ENCODE peak calls at places on chromosomes 3 and 15, in six cellular contexts. One of them, this sample, is unnamed.

GRCh38 chr3:119883461-119884160 is 101.7 kb downstream of the NR1I2 start:
- DNase-seq in HepG2: no peak
- DNase-seq in GM12891: no peak
- DNase-seq in GM12878: no peak
- DNase-seq in H1: no peak
- DNase-seq in K562: no peak
- DNase-seq in this sample: no peak

GRCh38 chr3:50575372-50575771 is 6.0 kb downstream of the HEMK1 start:
- DNase-seq in K562: no peak
- DNase-seq in GM12891: no peak
- DNase-seq in H1: no peak
- DNase-seq in HepG2: no peak
- DNase-seq in GM12878: no peak
- DNase-seq in this sample: no peak

GRCh38 chr3:141643391-141643790 is 94.7 kb upstream of the RNF7 start:
- DNase-seq in HepG2: no peak
- DNase-seq in GM12891: no peak
- DNase-seq in K562: no peak
- DNase-seq in GM12878: no peak
- DNase-seq in H1: no peak
- DNase-seq in this sample: no peak

GRCh38 chr15:35630570-35630969 is 84.6 kb upstream of the DPH6 start:
- DNase-seq in GM12878: no peak
- DNase-seq in K562: no peak
- DNase-seq in GM12891: no peak
- DNase-seq in HepG2: peak; percentile 1
- DNase-seq in H1: no peak
- DNase-seq in this sample: no peak

GRCh38 chr3:174242311-174243041 is 616.7 kb upstream of the NAALADL2 start:
- DNase-seq in K562: no peak
- DNase-seq in GM12878: no peak
- DNase-seq in H1: no peak
- DNase-seq in GM12891: no peak
- DNase-seq in HepG2: no peak
- DNase-seq in this sample: no peak

GRCh38 chr3:134030382-134030753 is 643 bp upstream of the SLCO2A1 start:
- DNase-seq in H1: no peak
- DNase-seq in K562: no peak
- DNase-seq in GM12878: no peak
- DNase-seq in HepG2: peak; percentile 63
- DNase-seq in GM12891: no peak
- DNase-seq in this sample: no peak

GRCh38 chr3:102529452-102529851 is 94.6 kb downstream of the ZPLD1 start:
- DNase-seq in K562: no peak
- DNase-seq in GM12878: no peak
- DNase-seq in H1: peak; percentile 7
- DNase-seq in HepG2: no peak
- DNase-seq in GM12891: no peak
- DNase-seq in this sample: no peak

GRCh38 chr3:49351521-49352011 is 6.6 kb downstream of the GPX1 start:
- DNase-seq in HepG2: no peak
- DNase-seq in K562: no peak
- DNase-seq in GM12891: no peak
- DNase-seq in H1: no peak
- DNase-seq in GM12878: no peak
- DNase-seq in this sample: no peak

GRCh38 chr15:42705336-42705735 is 31.6 kb downstream of the CDAN1 start:
- DNase-seq in GM12891: no peak
- DNase-seq in K562: no peak
- DNase-seq in GM12878: no peak
- DNase-seq in HepG2: no peak
- DNase-seq in H1: no peak
- DNase-seq in this sample: no peak

GRCh38 chr15:76289582-76289981 is 21.7 kb downstream of the ETFA start:
- DNase-seq in H1: no peak
- DNase-seq in K562: no peak
- DNase-seq in HepG2: no peak
- DNase-seq in GM12891: no peak
- DNase-seq in GM12878: no peak
- DNase-seq in this sample: no peak

GRCh38 chr15:42879390-42879912 is 41.1 kb downstream of the TTBK2 start:
- DNase-seq in HepG2: no peak
- DNase-seq in GM12878: no peak
- DNase-seq in GM12891: no peak
- DNase-seq in H1: no peak
- DNase-seq in K562: no peak
- DNase-seq in this sample: no peak

GRCh38 chr3:72698154-72698917 is 149.9 kb downstream of the SHQ1 start:
- DNase-seq in K562: no peak
- DNase-seq in HepG2: no peak
- DNase-seq in GM12878: no peak
- DNase-seq in GM12891: no peak
- DNase-seq in H1: peak; percentile 21
- DNase-seq in this sample: no peak

GRCh38 chr3:157529751-157530150 is 26.5 kb upstream of the VEPH1 start:
- DNase-seq in K562: no peak
- DNase-seq in H1: no peak
- DNase-seq in GM12878: no peak
- DNase-seq in GM12891: no peak
- DNase-seq in HepG2: no peak
- DNase-seq in this sample: no peak

GRCh38 chr15:95715919-95716318 is 614.6 kb upstream of the NR2F2 start:
- DNase-seq in HepG2: no peak
- DNase-seq in H1: no peak
- DNase-seq in GM12878: no peak
- DNase-seq in GM12891: no peak
- DNase-seq in K562: no peak
- DNase-seq in this sample: no peak

GRCh38 chr3:123745184-123745855 is 138.8 kb downstream of the MYLK start:
- DNase-seq in GM12878: no peak
- DNase-seq in H1: no peak
- DNase-seq in HepG2: peak; percentile 44
- DNase-seq in K562: no peak
- DNase-seq in GM12891: no peak
- DNase-seq in this sample: no peak

GRCh38 chr15:51076898-51077564 is 17.7 kb downstream of the TNFAIP8L3 start:
- DNase-seq in HepG2: no peak
- DNase-seq in K562: no peak
- DNase-seq in GM12891: no peak
- DNase-seq in H1: no peak
- DNase-seq in GM12878: peak; percentile 40
- DNase-seq in this sample: no peak

GRCh38 chr3:30597131-30597768 is 9.2 kb upstream of the TGFBR2 start:
- DNase-seq in GM12878: no peak
- DNase-seq in GM12891: no peak
- DNase-seq in H1: no peak
- DNase-seq in HepG2: peak; percentile 99
- DNase-seq in K562: no peak
- DNase-seq in this sample: no peak

GRCh38 chr3:114179575-114179974 is 723 bp upstream of the DRD3 start:
- DNase-seq in H1: no peak
- DNase-seq in GM12891: no peak
- DNase-seq in GM12878: no peak
- DNase-seq in K562: no peak
- DNase-seq in HepG2: peak; percentile 18
- DNase-seq in this sample: no peak

GRCh38 chr3:177905173-177905894 is 630.9 kb upstream of the KCNMB2 start:
- DNase-seq in K562: no peak
- DNase-seq in H1: no peak
- DNase-seq in GM12891: no peak
- DNase-seq in HepG2: no peak
- DNase-seq in GM12878: no peak
- DNase-seq in this sample: no peak

GRCh38 chr3:146326875-146327543 is 76.1 kb upstream of the PLSCR4 start:
- DNase-seq in GM12878: no peak
- DNase-seq in K562: no peak
- DNase-seq in H1: no peak
- DNase-seq in GM12891: no peak
- DNase-seq in HepG2: peak; percentile 46
- DNase-seq in this sample: no peak

GRCh38 chr3:195001961-195002861 is 268.7 kb downstream of the XXYLT1 start:
- DNase-seq in GM12878: peak; percentile 4
- DNase-seq in GM12891: peak; percentile 63
- DNase-seq in H1: peak; percentile 38
- DNase-seq in K562: peak; percentile 72
- DNase-seq in HepG2: peak; percentile 65
- DNase-seq in this sample: peak; percentile 40
- TF ChIP-seq POLR2AphosphoS5 in GM12878: no peak
- TF ChIP-seq POLR2AphosphoS5 in GM12891: no peak
- TF ChIP-seq POLR2AphosphoS5 in H1: no peak
- TF ChIP-seq POLR2AphosphoS5 in K562: peak; percentile 18
- TF ChIP-seq POLR2AphosphoS5 in HepG2: no peak
- TF ChIP-seq POLR2AphosphoS5 in this sample: no peak

DNA sequence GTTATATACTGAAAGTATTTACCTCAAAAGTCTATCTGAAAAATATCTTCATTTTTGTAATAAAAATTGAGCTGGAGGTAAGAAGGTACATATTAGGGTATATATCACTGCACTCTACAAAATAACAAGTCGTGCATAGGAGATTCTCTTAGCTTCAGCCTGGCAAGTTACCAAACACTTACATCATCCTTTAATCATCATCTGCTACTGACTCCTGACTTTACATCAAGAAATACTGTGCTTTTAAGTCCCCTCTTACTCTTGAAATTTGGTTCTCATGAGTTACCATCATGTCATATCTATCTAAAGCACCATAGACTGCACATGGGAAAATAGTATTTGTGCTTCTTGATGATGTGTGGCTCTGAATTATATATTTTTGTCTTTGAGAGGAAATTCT is 50.8 kb downstream of the LYSMD4 start:
- DNase-seq in GM12891: no peak
- DNase-seq in H1: no peak
- DNase-seq in K562: no peak
- DNase-seq in GM12878: no peak
- DNase-seq in HepG2: no peak
- DNase-seq in this sample: no peak
- TF ChIP-seq TAF1 in GM12891: no peak
- TF ChIP-seq TAF1 in H1: no peak
- TF ChIP-seq TAF1 in K562: no peak
- TF ChIP-seq TAF1 in GM12878: no peak
- TF ChIP-seq TAF1 in HepG2: no peak
- TF ChIP-seq TAF1 in this sample: no peak

GRCh38 chr15:82046668-82047492 is 1.1 kb upstream of the MEX3B start:
- DNase-seq in GM12891: peak; percentile 96
- DNase-seq in H1: peak; percentile 87
- DNase-seq in HepG2: peak; percentile 73
- DNase-seq in GM12878: no peak
- DNase-seq in K562: peak; percentile 98
- DNase-seq in this sample: peak; percentile 93
- TF ChIP-seq POLR2A in GM12891: no peak
- TF ChIP-seq POLR2A in H1: no peak
- TF ChIP-seq POLR2A in HepG2: no peak
- TF ChIP-seq POLR2A in GM12878: no peak
- TF ChIP-seq POLR2A in K562: peak; percentile 75
- TF ChIP-seq POLR2A in this sample: no peak

DNA sequence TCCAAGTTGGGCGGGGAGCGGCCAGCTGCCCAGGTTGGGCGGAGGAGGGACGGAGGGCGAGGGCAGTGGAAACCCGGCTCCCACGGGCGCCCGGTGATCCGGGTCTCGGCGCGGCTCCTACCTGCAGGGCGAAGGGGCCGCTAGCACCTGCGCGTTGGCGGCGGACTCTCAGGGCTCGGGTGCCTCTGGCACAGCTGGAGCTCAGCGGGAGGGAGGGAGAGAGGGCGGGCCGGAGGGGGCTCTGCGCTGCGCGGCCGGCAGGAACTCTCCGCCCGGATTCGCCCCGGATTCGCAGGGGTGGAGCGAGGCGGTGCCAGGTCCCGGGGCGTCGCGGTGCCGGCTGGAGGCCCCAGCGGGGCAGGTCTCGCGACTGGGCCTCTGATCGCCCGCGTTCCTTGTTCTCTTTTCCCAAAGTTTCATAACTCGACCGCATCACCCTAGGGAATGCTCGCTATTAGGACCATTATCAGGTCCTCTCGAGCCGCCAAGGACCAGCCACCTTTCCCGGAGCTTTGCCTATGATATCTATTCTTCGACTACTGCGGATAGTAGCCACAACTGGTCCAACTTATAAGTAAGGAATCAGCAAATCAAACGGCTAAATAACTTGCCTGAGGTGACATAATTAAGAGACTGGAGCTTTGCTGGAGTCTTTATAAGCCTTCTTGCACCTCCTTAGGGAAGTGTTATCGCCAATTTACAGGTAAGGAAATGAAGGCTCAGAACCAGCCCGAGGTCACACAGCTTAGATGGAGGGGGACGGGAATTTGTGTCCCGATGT is at the start of gene PLD1:
- DNase-seq in HepG2: peak; percentile 77
- DNase-seq in GM12891: peak; percentile 41
- DNase-seq in GM12878: no peak
- DNase-seq in H1: no peak
- DNase-seq in K562: peak; percentile 73
- DNase-seq in this sample: peak; percentile 48
- TF ChIP-seq POLR2AphosphoS5 in HepG2: peak; percentile 58
- TF ChIP-seq POLR2AphosphoS5 in GM12891: no peak
- TF ChIP-seq POLR2AphosphoS5 in GM12878: no peak
- TF ChIP-seq POLR2AphosphoS5 in H1: no peak
- TF ChIP-seq POLR2AphosphoS5 in K562: no peak
- TF ChIP-seq POLR2AphosphoS5 in this sample: no peak